ENCODE peak calls at places on chromosomes 5 and 9, in seven cellular contexts. One of them, this sample, is unnamed.

GRCh38 chr5:980001-980588 is 28.5 kb upstream of the NKD2 start:
- DNase-seq in glutamatergic neuron: no peak
- DNase-seq in neural crest cell: peak
- DNase-seq in fibroblast of pulmonary artery: no peak
- DNase-seq in upper lobe of right lung: no peak
- DNase-seq in ascending aorta: no peak
- DNase-seq in OCI-LY7: no peak
- DNase-seq in this sample: no peak

GRCh38 chr9:124747065-124747464 is 24.0 kb downstream of the NR6A1 start:
- DNase-seq in glutamatergic neuron: no peak
- DNase-seq in neural crest cell: no peak
- DNase-seq in fibroblast of pulmonary artery: no peak
- DNase-seq in upper lobe of right lung: no peak
- DNase-seq in ascending aorta: no peak
- DNase-seq in OCI-LY7: no peak
- DNase-seq in this sample: no peak

GRCh38 chr5:124790895-124791732 is 44.7 kb upstream of the ZNF608 start:
- DNase-seq in glutamatergic neuron: no peak
- DNase-seq in neural crest cell: no peak
- DNase-seq in fibroblast of pulmonary artery: peak
- DNase-seq in upper lobe of right lung: no peak
- DNase-seq in ascending aorta: no peak
- DNase-seq in OCI-LY7: no peak
- DNase-seq in this sample: peak

GRCh38 chr5:53874409-53874808 is 314.0 kb downstream of the NDUFS4 start:
- DNase-seq in glutamatergic neuron: no peak
- DNase-seq in neural crest cell: no peak
- DNase-seq in fibroblast of pulmonary artery: peak
- DNase-seq in upper lobe of right lung: no peak
- DNase-seq in ascending aorta: no peak
- DNase-seq in OCI-LY7: peak
- DNase-seq in this sample: peak

GRCh38 chr5:91848453-91848852 is 465.3 kb upstream of the ARRDC3 start:
- DNase-seq in glutamatergic neuron: no peak
- DNase-seq in neural crest cell: no peak
- DNase-seq in fibroblast of pulmonary artery: peak
- DNase-seq in upper lobe of right lung: no peak
- DNase-seq in ascending aorta: no peak
- DNase-seq in OCI-LY7: no peak
- DNase-seq in this sample: peak

GRCh38 chr9:94919376-94920098 is 193.0 kb downstream of the AOPEP start:
- DNase-seq in glutamatergic neuron: no peak
- DNase-seq in neural crest cell: no peak
- DNase-seq in fibroblast of pulmonary artery: peak
- DNase-seq in upper lobe of right lung: peak
- DNase-seq in ascending aorta: no peak
- DNase-seq in OCI-LY7: no peak
- DNase-seq in this sample: peak

GRCh38 chr9:116953271-116953670 is 266.2 kb downstream of the TRIM32 start:
- DNase-seq in glutamatergic neuron: no peak
- DNase-seq in neural crest cell: no peak
- DNase-seq in fibroblast of pulmonary artery: no peak
- DNase-seq in upper lobe of right lung: no peak
- DNase-seq in ascending aorta: no peak
- DNase-seq in OCI-LY7: no peak
- DNase-seq in this sample: no peak

GRCh38 chr5:136356747-136357469 is 8.4 kb downstream of the TRPC7 start:
- DNase-seq in glutamatergic neuron: no peak
- DNase-seq in neural crest cell: no peak
- DNase-seq in fibroblast of pulmonary artery: no peak
- DNase-seq in upper lobe of right lung: no peak
- DNase-seq in ascending aorta: no peak
- DNase-seq in OCI-LY7: no peak
- DNase-seq in this sample: no peak

GRCh38 chr5:90421136-90421535 is 11.6 kb upstream of the CETN3 start:
- DNase-seq in glutamatergic neuron: peak
- DNase-seq in neural crest cell: no peak
- DNase-seq in fibroblast of pulmonary artery: peak
- DNase-seq in upper lobe of right lung: no peak
- DNase-seq in ascending aorta: no peak
- DNase-seq in OCI-LY7: peak
- DNase-seq in this sample: no peak

GRCh38 chr5:133150909-133151544 is 99.2 kb downstream of the HSPA4 start:
- DNase-seq in glutamatergic neuron: no peak
- DNase-seq in neural crest cell: no peak
- DNase-seq in fibroblast of pulmonary artery: no peak
- DNase-seq in upper lobe of right lung: no peak
- DNase-seq in ascending aorta: no peak
- DNase-seq in OCI-LY7: no peak
- DNase-seq in this sample: no peak

GRCh38 chr5:39517800-39518199 is 93.0 kb upstream of the DAB2 start:
- DNase-seq in glutamatergic neuron: no peak
- DNase-seq in neural crest cell: no peak
- DNase-seq in fibroblast of pulmonary artery: peak
- DNase-seq in upper lobe of right lung: no peak
- DNase-seq in ascending aorta: no peak
- DNase-seq in OCI-LY7: no peak
- DNase-seq in this sample: peak

GRCh38 chr5:124748687-124749594 is 2.5 kb upstream of the ZNF608 start:
- DNase-seq in glutamatergic neuron: peak
- DNase-seq in neural crest cell: peak
- DNase-seq in fibroblast of pulmonary artery: peak
- DNase-seq in upper lobe of right lung: peak
- DNase-seq in ascending aorta: peak
- DNase-seq in OCI-LY7: peak
- DNase-seq in this sample: peak

GRCh38 chr9:24381205-24381604 is 164.5 kb downstream of the IZUMO3 start:
- DNase-seq in glutamatergic neuron: no peak
- DNase-seq in neural crest cell: no peak
- DNase-seq in fibroblast of pulmonary artery: no peak
- DNase-seq in upper lobe of right lung: no peak
- DNase-seq in ascending aorta: no peak
- DNase-seq in OCI-LY7: no peak
- DNase-seq in this sample: no peak

GRCh38 chr9:34197756-34198711 is 19.2 kb downstream of the UBAP1 start:
- DNase-seq in glutamatergic neuron: peak
- DNase-seq in neural crest cell: no peak
- DNase-seq in fibroblast of pulmonary artery: no peak
- DNase-seq in upper lobe of right lung: peak
- DNase-seq in ascending aorta: no peak
- DNase-seq in OCI-LY7: no peak
- DNase-seq in this sample: no peak

GRCh38 chr5:150653145-150653761 is 7.8 kb upstream of the MYOZ3 start:
- DNase-seq in glutamatergic neuron: no peak
- DNase-seq in neural crest cell: no peak
- DNase-seq in fibroblast of pulmonary artery: no peak
- DNase-seq in upper lobe of right lung: no peak
- DNase-seq in ascending aorta: no peak
- DNase-seq in OCI-LY7: no peak
- DNase-seq in this sample: no peak

GRCh38 chr9:35755071-35755470 is 995 bp upstream of the MSMP start:
- DNase-seq in glutamatergic neuron: no peak
- DNase-seq in neural crest cell: no peak
- DNase-seq in fibroblast of pulmonary artery: no peak
- DNase-seq in upper lobe of right lung: no peak
- DNase-seq in ascending aorta: no peak
- DNase-seq in OCI-LY7: no peak
- DNase-seq in this sample: no peak

GRCh38 chr5:100643473-100643872 is 108.3 kb downstream of the FAM174A start:
- DNase-seq in glutamatergic neuron: no peak
- DNase-seq in neural crest cell: no peak
- DNase-seq in fibroblast of pulmonary artery: peak
- DNase-seq in upper lobe of right lung: no peak
- DNase-seq in ascending aorta: no peak
- DNase-seq in OCI-LY7: no peak
- DNase-seq in this sample: peak

GRCh38 chr9:2838984-2839367 is 4.9 kb downstream of the PUM3 start:
- DNase-seq in glutamatergic neuron: no peak
- DNase-seq in neural crest cell: no peak
- DNase-seq in fibroblast of pulmonary artery: no peak
- DNase-seq in upper lobe of right lung: no peak
- DNase-seq in ascending aorta: no peak
- DNase-seq in OCI-LY7: no peak
- DNase-seq in this sample: peak

GRCh38 chr9:2833096-2833495 is 10.8 kb downstream of the PUM3 start:
- DNase-seq in glutamatergic neuron: no peak
- DNase-seq in neural crest cell: no peak
- DNase-seq in fibroblast of pulmonary artery: peak
- DNase-seq in upper lobe of right lung: no peak
- DNase-seq in ascending aorta: no peak
- DNase-seq in OCI-LY7: no peak
- DNase-seq in this sample: no peak

GRCh38 chr9:2838356-2838983 is 5.4 kb downstream of the PUM3 start:
- DNase-seq in glutamatergic neuron: no peak
- DNase-seq in neural crest cell: no peak
- DNase-seq in fibroblast of pulmonary artery: peak
- DNase-seq in upper lobe of right lung: no peak
- DNase-seq in ascending aorta: no peak
- DNase-seq in OCI-LY7: no peak
- DNase-seq in this sample: peak

GRCh38 chr9:2837915-2838314 is 6.0 kb downstream of the PUM3 start:
- DNase-seq in glutamatergic neuron: no peak
- DNase-seq in neural crest cell: no peak
- DNase-seq in fibroblast of pulmonary artery: peak
- DNase-seq in upper lobe of right lung: no peak
- DNase-seq in ascending aorta: no peak
- DNase-seq in OCI-LY7: no peak
- DNase-seq in this sample: peak
- TF ChIP-seq CTCF in glutamatergic neuron: no peak
- TF ChIP-seq CTCF in neural crest cell: peak
- TF ChIP-seq CTCF in fibroblast of pulmonary artery: peak
- TF ChIP-seq CTCF in upper lobe of right lung: peak
- TF ChIP-seq CTCF in ascending aorta: peak
- TF ChIP-seq CTCF in OCI-LY7: peak
- TF ChIP-seq CTCF in this sample: no peak

GRCh38 chr5:107058239-107058638 is 612.5 kb downstream of the EFNA5 start:
- DNase-seq in glutamatergic neuron: no peak
- DNase-seq in neural crest cell: no peak
- DNase-seq in fibroblast of pulmonary artery: no peak
- DNase-seq in upper lobe of right lung: no peak
- DNase-seq in ascending aorta: no peak
- DNase-seq in OCI-LY7: no peak
- DNase-seq in this sample: peak
- TF ChIP-seq CTCF in glutamatergic neuron: no peak
- TF ChIP-seq CTCF in neural crest cell: no peak
- TF ChIP-seq CTCF in fibroblast of pulmonary artery: no peak
- TF ChIP-seq CTCF in upper lobe of right lung: no peak
- TF ChIP-seq CTCF in ascending aorta: no peak
- TF ChIP-seq CTCF in OCI-LY7: no peak
- TF ChIP-seq CTCF in this sample: no peak

GRCh38 chr5:163342301-163342700 is 95.1 kb upstream of the CCNG1 start:
- DNase-seq in glutamatergic neuron: no peak
- DNase-seq in neural crest cell: no peak
- DNase-seq in fibroblast of pulmonary artery: no peak
- DNase-seq in upper lobe of right lung: no peak
- DNase-seq in ascending aorta: no peak
- DNase-seq in OCI-LY7: no peak
- DNase-seq in this sample: no peak
- TF ChIP-seq CTCF in glutamatergic neuron: no peak
- TF ChIP-seq CTCF in neural crest cell: no peak
- TF ChIP-seq CTCF in fibroblast of pulmonary artery: no peak
- TF ChIP-seq CTCF in upper lobe of right lung: no peak
- TF ChIP-seq CTCF in ascending aorta: no peak
- TF ChIP-seq CTCF in OCI-LY7: no peak
- TF ChIP-seq CTCF in this sample: no peak

GRCh38 chr5:28770307-28770706 is 1731.9 kb upstream of the CDH9 start:
- DNase-seq in glutamatergic neuron: no peak
- DNase-seq in neural crest cell: no peak
- DNase-seq in fibroblast of pulmonary artery: no peak
- DNase-seq in upper lobe of right lung: no peak
- DNase-seq in ascending aorta: no peak
- DNase-seq in OCI-LY7: no peak
- DNase-seq in this sample: no peak

GRCh38 chr5:28766565-28767158 is 1728.3 kb upstream of the CDH9 start:
- DNase-seq in glutamatergic neuron: no peak
- DNase-seq in neural crest cell: peak
- DNase-seq in fibroblast of pulmonary artery: peak
- DNase-seq in upper lobe of right lung: no peak
- DNase-seq in ascending aorta: no peak
- DNase-seq in OCI-LY7: peak
- DNase-seq in this sample: peak
- TF ChIP-seq CTCF in glutamatergic neuron: peak
- TF ChIP-seq CTCF in neural crest cell: peak
- TF ChIP-seq CTCF in fibroblast of pulmonary artery: peak
- TF ChIP-seq CTCF in upper lobe of right lung: peak
- TF ChIP-seq CTCF in ascending aorta: no peak
- TF ChIP-seq CTCF in OCI-LY7: peak
- TF ChIP-seq CTCF in this sample: no peak

GRCh38 chr5:6831678-6832077 is 118.4 kb downstream of the TENT4A start:
- DNase-seq in glutamatergic neuron: no peak
- DNase-seq in neural crest cell: no peak
- DNase-seq in fibroblast of pulmonary artery: no peak
- DNase-seq in upper lobe of right lung: no peak
- DNase-seq in ascending aorta: no peak
- DNase-seq in OCI-LY7: no peak
- DNase-seq in this sample: no peak
- TF ChIP-seq CTCF in glutamatergic neuron: no peak
- TF ChIP-seq CTCF in neural crest cell: no peak
- TF ChIP-seq CTCF in fibroblast of pulmonary artery: no peak
- TF ChIP-seq CTCF in upper lobe of right lung: no peak
- TF ChIP-seq CTCF in ascending aorta: no peak
- TF ChIP-seq CTCF in OCI-LY7: no peak
- TF ChIP-seq CTCF in this sample: no peak